ENCODE peak calls at places on chromosomes 12 and 14, in eight cellular contexts. K, Y, S, A, H, Q, G and E are unnamed samples.

GRCh38 chr14:64786296-64787149 is 82.3 kb downstream of the PLEKHG3 start:
- DNase-seq in Q (peak; percentile 50), A (no peak), K (no peak), G (no peak), Y (no peak), S (no peak), H (peak; percentile 56), E (peak; percentile 27)

GRCh38 chr12:130713581-130713991 is 2.5 kb downstream of the RIMBP2 start:
- DNase-seq in S (no peak), Y (no peak), K (no peak), A (no peak), G (no peak), Q (no peak), H (no peak), E (no peak)

GRCh38 chr14:74421997-74422396 is 4.0 kb downstream of the SYNDIG1L start:
- DNase-seq in A (no peak), G (no peak), K (no peak), S (no peak), Y (no peak), Q (peak; percentile 6), H (no peak), E (no peak)

GRCh38 chr14:92792885-92793284 is 1.2 kb upstream of the GOLGA5 start:
- DNase-seq in S (no peak), Y (no peak), A (no peak), K (no peak), Q (no peak), G (no peak), H (peak; percentile 16), E (peak; percentile 31)

GRCh38 chr12:12550277-12550676 is 12.4 kb downstream of the DUSP16 start:
- DNase-seq in G (no peak), S (no peak), K (no peak), H (no peak), Y (no peak), Q (no peak), A (no peak), E (no peak)

GRCh38 chr12:57904848-57905811 is 36.2 kb upstream of the ATP23 start:
- DNase-seq in A (peak; percentile 80), S (peak; percentile 94), H (peak; percentile 83), Q (peak; percentile 88), K (peak; percentile 96), G (peak; percentile 70), Y (peak; percentile 82), E (peak; percentile 88)

GRCh38 chr14:24437736-24438067 is 4.9 kb downstream of the SDR39U1 start:
- DNase-seq in Y (no peak), H (no peak), Q (no peak), S (no peak), A (no peak), G (no peak), K (no peak), E (no peak)

GRCh38 chr14:74691456-74691855 is 21.4 kb downstream of the AREL1 start:
- DNase-seq in H (no peak), Q (no peak), G (no peak), A (no peak), S (no peak), K (no peak), Y (no peak), E (no peak)

GRCh38 chr12:27969901-27970390 is 2.6 kb downstream of the PTHLH start:
- DNase-seq in Q (peak; percentile 76), A (no peak), S (peak; percentile 76), G (peak; percentile 69), H (peak; percentile 59), Y (peak; percentile 56), K (no peak), E (peak; percentile 57)

GRCh38 chr14:23132970-23133369 is 13.9 kb upstream of the CEBPE start:
- DNase-seq in H (no peak), K (no peak), S (no peak), Y (no peak), G (no peak), Q (no peak), A (no peak), E (no peak)

GRCh38 chr12:109147954-109148353 is 31.6 kb downstream of the ACACB start:
- DNase-seq in K (no peak), Q (peak; percentile 66), Y (no peak), S (peak; percentile 18), A (no peak), H (peak; percentile 90), G (no peak), E (no peak)

GRCh38 chr12:10720974-10721565 is 2.1 kb downstream of the YBX3 start:
- DNase-seq in A (no peak), G (no peak), K (no peak), H (no peak), Y (no peak), S (no peak), Q (no peak), E (no peak)

GRCh38 chr12:92156704-92157395 is 11.2 kb upstream of the BTG1 start:
- DNase-seq in G (no peak), Q (no peak), S (no peak), Y (no peak), K (no peak), H (no peak), A (no peak), E (no peak)

GRCh38 chr12:94500831-94501567 is 41.3 kb upstream of the CEP83 start:
- DNase-seq in A (no peak), K (no peak), H (peak; percentile 3), S (no peak), Q (no peak), G (peak; percentile 22), Y (no peak), E (no peak)

GRCh38 chr14:53430870-53431269 is 277.7 kb upstream of the DDHD1 start:
- DNase-seq in S (no peak), Q (no peak), K (no peak), Y (no peak), G (no peak), H (no peak), A (no peak), E (peak; percentile 9)

GRCh38 chr14:53437858-53438257 is 284.7 kb upstream of the DDHD1 start:
- DNase-seq in H (no peak), A (no peak), Y (no peak), Q (no peak), G (no peak), S (no peak), K (no peak), E (no peak)

GRCh38 chr14:53432378-53432802 is 279.3 kb upstream of the DDHD1 start:
- DNase-seq in K (no peak), G (no peak), H (peak; percentile 41), Y (no peak), S (peak; percentile 59), Q (no peak), A (peak; percentile 6), E (peak; percentile 46)
- H3K4me3 ChIP-seq in K (no peak overlapping the region), G (no peak overlapping the region), H (no peak overlapping the region), Y (no peak overlapping the region), S (no peak overlapping the region), Q (no peak overlapping the region), A (no peak overlapping the region), E (no peak overlapping the region)

GRCh38 chr12:114476159-114476558 is 70.2 kb upstream of the TBX5 start:
- DNase-seq in G (no peak), Y (no peak), K (no peak), Q (no peak), H (peak; percentile 60), S (peak; percentile 40), A (no peak), E (peak; percentile 9)
- TF ChIP-seq CTCF in G (peak; percentile 15), Y (peak; percentile 35), K (peak; percentile 77), Q (no peak), H (peak; percentile 67), S (peak; percentile 50), A (no peak), E (peak; percentile 31)

GRCh38 chr12:132069336-132069985 is 74.7 kb downstream of the DDX51 start:
- DNase-seq in H (no peak), Y (no peak), S (no peak), G (no peak), K (no peak), Q (no peak), A (no peak), E (no peak)

GRCh38 chr12:132074216-132074615 is 69.9 kb downstream of the DDX51 start:
- DNase-seq in Q (no peak), S (no peak), Y (no peak), A (no peak), H (no peak), K (no peak), G (no peak), E (no peak)

GRCh38 chr12:132070298-132070697 is 73.8 kb downstream of the DDX51 start:
- DNase-seq in G (no peak), Q (no peak), H (no peak), A (no peak), Y (no peak), S (no peak), K (no peak), E (no peak)

GRCh38 chr12:132071001-132071810 is 72.9 kb downstream of the DDX51 start:
- DNase-seq in A (no peak), H (no peak), S (no peak), Q (no peak), K (no peak), G (no peak), Y (no peak), E (no peak)

DNA sequence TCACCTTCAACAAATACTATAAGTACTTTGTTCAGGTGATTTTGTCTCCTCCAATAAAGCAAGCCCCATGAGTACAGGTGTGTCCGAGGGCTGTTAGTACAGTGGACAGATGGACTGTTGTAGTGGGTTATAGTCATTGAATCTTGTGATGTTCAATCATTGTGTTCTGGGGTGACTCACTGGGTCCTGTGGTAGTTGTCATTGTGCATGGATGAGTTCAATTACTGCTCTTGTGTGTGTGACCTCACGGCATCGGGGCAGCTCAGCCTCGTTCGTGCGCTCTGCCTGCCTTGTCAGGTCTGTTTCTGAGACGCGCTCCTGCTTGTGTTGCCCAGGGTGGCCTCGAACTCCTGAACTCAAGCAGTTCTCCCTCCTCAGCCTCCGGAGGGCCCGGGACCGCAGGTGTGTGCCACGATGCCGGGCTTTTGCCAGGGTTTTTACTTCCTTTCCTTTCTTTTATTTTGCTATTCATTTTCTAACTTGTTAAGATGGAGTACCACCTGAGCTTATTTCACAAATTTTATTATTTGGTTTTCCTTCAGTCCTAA is 72.2 kb downstream of the DDX51 start:
- DNase-seq in S (no peak), Y (no peak), G (no peak), A (no peak), K (no peak), Q (no peak), H (no peak), E (no peak)
- H3K4me3 ChIP-seq in S (no peak overlapping the region), Y (no peak overlapping the region), G (no peak overlapping the region), A (no peak overlapping the region), K (no peak overlapping the region), Q (no peak overlapping the region), H (no peak overlapping the region), E (no peak overlapping the region)

GRCh38 chr14:95523051-95523817 is 6.8 kb upstream of the SYNE3 start:
- DNase-seq in Q (no peak), K (no peak), A (no peak), Y (no peak), S (no peak), G (no peak), H (peak; percentile 48), E (no peak)

GRCh38 chr14:95522116-95522515 is 5.7 kb upstream of the SYNE3 start:
- DNase-seq in H (no peak), K (no peak), G (no peak), S (no peak), Y (no peak), A (no peak), Q (no peak), E (no peak)

GRCh38 chr14:95522556-95522955 is 6.1 kb upstream of the SYNE3 start:
- DNase-seq in G (no peak), H (no peak), K (no peak), Y (no peak), Q (no peak), S (no peak), A (no peak), E (no peak)

GRCh38 chr14:95524706-95525512 is 8.5 kb upstream of the SYNE3 start:
- DNase-seq in H (peak; percentile 33), K (no peak), A (no peak), Q (no peak), G (no peak), S (no peak), Y (no peak), E (no peak)

GRCh38 chr14:95523818-95524448 is 7.5 kb upstream of the SYNE3 start:
- DNase-seq in G (peak; percentile 74), H (peak; percentile 89), Y (peak; percentile 60), S (no peak), Q (no peak), K (no peak), A (no peak), E (peak; percentile 87)
- TF ChIP-seq CTCF in G (peak; percentile 39), H (no peak), Y (no peak), S (no peak), Q (no peak), K (no peak), A (no peak), E (peak; percentile 8)